ENCODE peak calls at places on chromosomes 12 and 14, in eight cellular contexts. S, C, G, V, R, H, X and I are unnamed samples.

GRCh38 chr12:130582286-130582685 is 133.8 kb downstream of the RIMBP2 start:
- DNase-seq in S (no peak), C (no peak), G (no peak), V (no peak), R (no peak), H (no peak), X (no peak), I (no peak)

GRCh38 chr12:71397433-71397954 is 42.1 kb upstream of the LGR5 start:
- DNase-seq in S (no peak), C (no peak), G (peak), V (no peak), R (no peak), H (no peak), X (no peak), I (no peak)

GRCh38 chr12:119036878-119037493 is 55.6 kb downstream of the SRRM4 start:
- DNase-seq in S (peak), C (peak), G (peak), V (no peak), R (no peak), H (no peak), X (peak), I (peak)

GRCh38 chr14:104187931-104188726 is 49.7 kb downstream of the KIF26A start:
- DNase-seq in S (no peak), C (peak), G (no peak), V (no peak), R (no peak), H (no peak), X (no peak), I (no peak)

GRCh38 chr14:94640721-94641631 is 28.8 kb downstream of the SERPINA3 start:
- DNase-seq in S (no peak), C (peak), G (peak), V (no peak), R (no peak), H (no peak), X (no peak), I (no peak)

GRCh38 chr12:131963381-131963780 is 13.6 kb downstream of the EP400 start:
- DNase-seq in S (no peak), C (no peak), G (no peak), V (no peak), R (no peak), H (peak), X (no peak), I (peak)

GRCh38 chr12:78185109-78185508 is 354.4 kb downstream of the NAV3 start:
- DNase-seq in S (no peak), C (no peak), G (no peak), V (no peak), R (no peak), H (no peak), X (no peak), I (no peak)

GRCh38 chr14:90886297-90886830 is 70.1 kb upstream of the TTC7B start:
- DNase-seq in S (no peak), C (no peak), G (no peak), V (no peak), R (no peak), H (no peak), X (no peak), I (no peak)

GRCh38 chr12:75784591-75784990 is 247.0 kb downstream of the PHLDA1 start:
- DNase-seq in S (no peak), C (peak), G (peak), V (peak), R (peak), H (peak), X (peak), I (no peak)

GRCh38 chr14:101776315-101776714 is 14.8 kb downstream of the PPP2R5C start:
- DNase-seq in S (no peak), C (no peak), G (no peak), V (no peak), R (no peak), H (no peak), X (no peak), I (no peak)

GRCh38 chr14:79011091-79011919 is 841.1 kb downstream of the NRXN3 start:
- DNase-seq in S (peak), C (peak), G (peak), V (peak), R (no peak), H (no peak), X (peak), I (no peak)

GRCh38 chr12:26319511-26319910 is 124.1 kb downstream of the SSPN start:
- DNase-seq in S (no peak), C (no peak), G (peak), V (no peak), R (no peak), H (no peak), X (no peak), I (no peak)

GRCh38 chr14:50051106-50051505 is 65.3 kb downstream of the VCPKMT start:
- DNase-seq in S (no peak), C (no peak), G (no peak), V (no peak), R (no peak), H (no peak), X (no peak), I (no peak)

GRCh38 chr12:25052191-25053020 is 103.5 kb upstream of the BCAT1 start:
- DNase-seq in S (no peak), C (peak), G (no peak), V (no peak), R (no peak), H (peak), X (no peak), I (no peak)

GRCh38 chr14:77177623-77178185 is 3.9 kb upstream of the TMEM63C start:
- DNase-seq in S (no peak), C (no peak), G (no peak), V (peak), R (no peak), H (no peak), X (no peak), I (no peak)

GRCh38 chr14:99722741-99723140 is 38.6 kb downstream of the CYP46A1 start:
- DNase-seq in S (peak), C (no peak), G (no peak), V (no peak), R (no peak), H (no peak), X (no peak), I (no peak)

GRCh38 chr12:129193263-129193871 is 340.1 kb downstream of the GLT1D1 start:
- DNase-seq in S (peak), C (peak), G (no peak), V (no peak), R (no peak), H (no peak), X (no peak), I (no peak)

GRCh38 chr14:38107216-38107631 is 100.5 kb upstream of the SSTR1 start:
- DNase-seq in S (no peak), C (no peak), G (no peak), V (no peak), R (no peak), H (no peak), X (no peak), I (no peak)

GRCh38 chr14:38047518-38047917 is 160.2 kb upstream of the SSTR1 start:
- DNase-seq in S (no peak), C (peak), G (no peak), V (no peak), R (no peak), H (no peak), X (no peak), I (no peak)

GRCh38 chr14:54805080-54805479 is 97.5 kb downstream of the GCH1 start:
- DNase-seq in S (peak), C (no peak), G (no peak), V (no peak), R (no peak), H (no peak), X (no peak), I (no peak)